ENCODE peak calls at places on chromosomes 16 and 17, in five cellular contexts. One of them, this sample, is unnamed.

GRCh38 chr17:4394208-4395110 is 28.0 kb upstream of the UBE2G1 start:
- DNase-seq in heart right ventricle: no peak
- DNase-seq in fibroblast of mammary gland: no peak
- DNase-seq in fibroblast of pulmonary artery: no peak
- DNase-seq in heart left ventricle: no peak
- DNase-seq in this sample: no peak

GRCh38 chr17:73798111-73798748 is 154.0 kb upstream of the SDK2 start:
- DNase-seq in heart right ventricle: no peak
- DNase-seq in fibroblast of pulmonary artery: peak
- DNase-seq in fibroblast of mammary gland: peak
- DNase-seq in heart left ventricle: no peak
- DNase-seq in this sample: no peak

GRCh38 chr17:64661731-64661980 is 451 bp downstream of the SMURF2 start:
- DNase-seq in fibroblast of pulmonary artery: no peak
- DNase-seq in fibroblast of mammary gland: no peak
- DNase-seq in heart right ventricle: peak
- DNase-seq in heart left ventricle: no peak
- DNase-seq in this sample: no peak

GRCh38 chr16:77171750-77172635 is 19.0 kb upstream of the MON1B start:
- DNase-seq in heart left ventricle: no peak
- DNase-seq in fibroblast of pulmonary artery: peak
- DNase-seq in heart right ventricle: peak
- DNase-seq in fibroblast of mammary gland: peak
- DNase-seq in this sample: no peak

GRCh38 chr17:74380086-74380958 is 13.0 kb downstream of the GPR142 start:
- DNase-seq in fibroblast of mammary gland: no peak
- DNase-seq in fibroblast of pulmonary artery: no peak
- DNase-seq in heart left ventricle: peak
- DNase-seq in heart right ventricle: no peak
- DNase-seq in this sample: no peak

GRCh38 chr17:76678330-76678729 is 32.4 kb downstream of the MXRA7 start:
- DNase-seq in fibroblast of mammary gland: no peak
- DNase-seq in fibroblast of pulmonary artery: no peak
- DNase-seq in heart right ventricle: no peak
- DNase-seq in heart left ventricle: no peak
- DNase-seq in this sample: no peak

GRCh38 chr16:57807252-57807967 is 5.1 kb upstream of the KIFC3 start:
- DNase-seq in heart left ventricle: peak
- DNase-seq in heart right ventricle: no peak
- DNase-seq in fibroblast of mammary gland: no peak
- DNase-seq in fibroblast of pulmonary artery: no peak
- DNase-seq in this sample: no peak

GRCh38 chr16:53100131-53100748 is 45.4 kb downstream of the CHD9 start:
- DNase-seq in heart right ventricle: no peak
- DNase-seq in heart left ventricle: no peak
- DNase-seq in fibroblast of pulmonary artery: no peak
- DNase-seq in fibroblast of mammary gland: no peak
- DNase-seq in this sample: no peak

GRCh38 chr17:36594626-36595401 is 3.1 kb downstream of the DHRS11 start:
- DNase-seq in heart right ventricle: no peak
- DNase-seq in heart left ventricle: no peak
- DNase-seq in fibroblast of mammary gland: no peak
- DNase-seq in fibroblast of pulmonary artery: no peak
- DNase-seq in this sample: no peak

GRCh38 chr16:77332792-77333191 is 102.0 kb downstream of the ADAMTS18 start:
- DNase-seq in heart left ventricle: no peak
- DNase-seq in fibroblast of pulmonary artery: peak
- DNase-seq in heart right ventricle: no peak
- DNase-seq in fibroblast of mammary gland: peak
- DNase-seq in this sample: no peak

GRCh38 chr17:66412857-66413563 is 110.6 kb downstream of the PRKCA start:
- DNase-seq in heart left ventricle: no peak
- DNase-seq in fibroblast of mammary gland: no peak
- DNase-seq in fibroblast of pulmonary artery: no peak
- DNase-seq in heart right ventricle: no peak
- DNase-seq in this sample: no peak

GRCh38 chr16:23691483-23692189 is 12.9 kb downstream of the PLK1 start:
- DNase-seq in heart left ventricle: no peak
- DNase-seq in fibroblast of mammary gland: peak
- DNase-seq in heart right ventricle: no peak
- DNase-seq in fibroblast of pulmonary artery: peak
- DNase-seq in this sample: no peak

GRCh38 chr16:86732621-86733297 is 154.4 kb downstream of the FOXL1 start:
- DNase-seq in heart left ventricle: no peak
- DNase-seq in fibroblast of mammary gland: peak
- DNase-seq in heart right ventricle: no peak
- DNase-seq in fibroblast of pulmonary artery: peak
- DNase-seq in this sample: no peak

GRCh38 chr17:76643553-76644148 is at the start of gene ST6GALNAC1:
- DNase-seq in fibroblast of pulmonary artery: peak
- DNase-seq in fibroblast of mammary gland: no peak
- DNase-seq in heart right ventricle: peak
- DNase-seq in heart left ventricle: no peak
- DNase-seq in this sample: no peak

GRCh38 chr16:2007081-2007836 is 2.4 kb downstream of the ZNF598 start:
- DNase-seq in fibroblast of pulmonary artery: no peak
- DNase-seq in heart right ventricle: no peak
- DNase-seq in fibroblast of mammary gland: no peak
- DNase-seq in heart left ventricle: no peak
- DNase-seq in this sample: no peak

GRCh38 chr17:46175891-46176290 is 17.3 kb downstream of the KANSL1 start:
- DNase-seq in heart left ventricle: no peak
- DNase-seq in fibroblast of mammary gland: peak
- DNase-seq in fibroblast of pulmonary artery: no peak
- DNase-seq in heart right ventricle: no peak
- DNase-seq in this sample: no peak

GRCh38 chr17:63609820-63610573 is 9.3 kb downstream of the TACO1 start:
- DNase-seq in heart left ventricle: no peak
- DNase-seq in heart right ventricle: no peak
- DNase-seq in fibroblast of pulmonary artery: no peak
- DNase-seq in fibroblast of mammary gland: no peak
- DNase-seq in this sample: no peak

GRCh38 chr17:68381076-68381900 is 76.0 kb downstream of the WIPI1 start:
- DNase-seq in fibroblast of pulmonary artery: peak
- DNase-seq in fibroblast of mammary gland: peak
- DNase-seq in heart left ventricle: no peak
- DNase-seq in heart right ventricle: no peak
- DNase-seq in this sample: no peak

GRCh38 chr17:45104497-45104896 is 27.8 kb downstream of the PLCD3 start:
- DNase-seq in fibroblast of pulmonary artery: no peak
- DNase-seq in heart left ventricle: no peak
- DNase-seq in heart right ventricle: no peak
- DNase-seq in fibroblast of mammary gland: no peak
- DNase-seq in this sample: no peak

GRCh38 chr17:61149862-61150362 is 249.7 kb upstream of the TBX2 start:
- DNase-seq in heart right ventricle: no peak
- DNase-seq in heart left ventricle: no peak
- DNase-seq in fibroblast of pulmonary artery: no peak
- DNase-seq in fibroblast of mammary gland: no peak
- DNase-seq in this sample: no peak

DNA sequence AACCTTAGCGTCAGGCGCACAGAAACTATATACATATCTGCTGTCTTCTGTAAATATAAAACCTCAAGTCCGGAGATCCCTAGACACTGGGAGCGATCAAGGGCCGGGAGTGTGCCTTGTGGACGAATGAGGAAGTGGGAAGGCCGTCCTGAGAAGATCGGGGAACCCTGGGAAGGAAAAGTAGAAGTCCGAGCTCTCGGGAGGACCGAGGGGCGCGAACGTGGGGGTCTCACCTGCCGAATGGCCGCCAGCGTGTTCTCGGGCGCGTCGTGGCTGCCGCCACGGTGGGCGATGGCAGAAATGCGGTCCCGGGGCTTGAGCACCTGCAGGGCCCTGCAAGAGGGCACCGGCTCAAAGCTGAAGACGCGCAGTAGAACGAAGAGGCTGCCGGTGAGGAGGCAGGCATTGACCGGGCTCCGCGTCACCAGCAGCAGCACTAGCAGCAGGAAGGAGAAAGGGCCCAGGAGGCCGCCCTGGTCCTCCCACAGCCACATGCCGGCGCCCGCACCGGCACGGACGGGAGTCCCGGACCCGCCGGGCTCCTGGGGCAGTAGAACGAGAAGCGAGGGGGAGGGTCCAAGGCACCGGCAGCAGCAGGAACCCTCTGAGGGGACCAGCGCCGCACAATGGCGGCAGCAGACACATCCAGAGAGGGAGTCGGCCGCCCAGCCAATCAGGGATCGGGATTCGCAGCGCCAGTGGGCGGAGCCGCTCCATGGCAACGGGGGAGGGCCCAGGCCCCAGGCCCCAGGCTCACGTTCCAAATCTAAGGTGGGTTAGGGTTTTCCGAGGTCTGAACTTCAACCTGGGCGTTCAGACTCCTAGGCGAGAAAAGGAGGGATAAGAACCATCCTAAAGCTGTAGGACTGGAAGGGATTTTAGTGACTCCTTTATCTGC is at the start of gene GDE1:
- DNase-seq in heart left ventricle: peak
- DNase-seq in fibroblast of pulmonary artery: peak
- DNase-seq in heart right ventricle: peak
- DNase-seq in fibroblast of mammary gland: peak
- DNase-seq in this sample: peak
- TF ChIP-seq CTCF in heart left ventricle: peak
- TF ChIP-seq CTCF in fibroblast of pulmonary artery: peak
- TF ChIP-seq CTCF in heart right ventricle: peak
- TF ChIP-seq CTCF in fibroblast of mammary gland: peak
- TF ChIP-seq CTCF in this sample: no peak

DNA sequence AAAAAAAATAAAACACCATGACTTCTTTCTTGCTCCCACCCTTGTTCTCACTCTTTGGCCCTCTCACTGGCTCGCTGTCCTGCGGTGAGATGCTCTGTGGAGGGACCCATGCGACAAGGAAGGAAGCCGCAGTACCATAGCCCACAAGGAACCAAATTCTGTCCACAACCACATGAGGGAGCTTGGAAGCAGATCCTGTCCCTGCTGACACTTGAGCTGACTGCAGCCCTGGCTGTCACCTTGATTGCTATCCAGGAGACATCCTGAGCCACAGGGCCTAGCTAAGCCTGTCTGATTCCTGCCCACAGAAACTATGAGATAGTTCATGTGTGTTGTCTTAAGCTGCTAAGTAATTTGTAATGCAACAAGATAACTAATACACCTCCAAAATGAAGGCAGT is 4.8 kb upstream of the MT2A start:
- DNase-seq in heart right ventricle: peak
- DNase-seq in fibroblast of mammary gland: peak
- DNase-seq in heart left ventricle: no peak
- DNase-seq in fibroblast of pulmonary artery: peak
- DNase-seq in this sample: no peak
- TF ChIP-seq CTCF in heart right ventricle: peak
- TF ChIP-seq CTCF in fibroblast of mammary gland: peak
- TF ChIP-seq CTCF in heart left ventricle: peak
- TF ChIP-seq CTCF in fibroblast of pulmonary artery: peak
- TF ChIP-seq CTCF in this sample: no peak

GRCh38 chr17:39635614-39636176 is 1.2 kb upstream of the STARD3 start:
- DNase-seq in fibroblast of pulmonary artery: no peak
- DNase-seq in fibroblast of mammary gland: no peak
- DNase-seq in heart left ventricle: no peak
- DNase-seq in heart right ventricle: no peak
- DNase-seq in this sample: no peak

GRCh38 chr17:39636587-39636926 is 387 bp upstream of the STARD3 start:
- DNase-seq in heart right ventricle: no peak
- DNase-seq in fibroblast of pulmonary artery: no peak
- DNase-seq in fibroblast of mammary gland: no peak
- DNase-seq in heart left ventricle: no peak
- DNase-seq in this sample: no peak

GRCh38 chr17:39639043-39639442 is 2.1 kb downstream of the STARD3 start:
- DNase-seq in heart left ventricle: no peak
- DNase-seq in fibroblast of mammary gland: no peak
- DNase-seq in fibroblast of pulmonary artery: no peak
- DNase-seq in heart right ventricle: no peak
- DNase-seq in this sample: no peak

GRCh38 chr17:39638317-39638716 is 1.4 kb downstream of the STARD3 start:
- DNase-seq in fibroblast of mammary gland: no peak
- DNase-seq in fibroblast of pulmonary artery: no peak
- DNase-seq in heart right ventricle: no peak
- DNase-seq in heart left ventricle: no peak
- DNase-seq in this sample: no peak

GRCh38 chr17:39636927-39637736 is at the start of gene STARD3:
- DNase-seq in heart right ventricle: peak
- DNase-seq in heart left ventricle: peak
- DNase-seq in fibroblast of mammary gland: peak
- DNase-seq in fibroblast of pulmonary artery: peak
- DNase-seq in this sample: peak
- TF ChIP-seq CTCF in heart right ventricle: peak
- TF ChIP-seq CTCF in heart left ventricle: peak
- TF ChIP-seq CTCF in fibroblast of mammary gland: no peak
- TF ChIP-seq CTCF in fibroblast of pulmonary artery: no peak
- TF ChIP-seq CTCF in this sample: no peak

GRCh38 chr17:58119491-58119890 is 28.7 kb upstream of the OR4D1 start:
- DNase-seq in fibroblast of pulmonary artery: no peak
- DNase-seq in heart left ventricle: no peak
- DNase-seq in fibroblast of mammary gland: no peak
- DNase-seq in heart right ventricle: no peak
- DNase-seq in this sample: no peak

GRCh38 chr17:58127846-58128245 is 20.3 kb upstream of the OR4D1 start:
- DNase-seq in fibroblast of mammary gland: no peak
- DNase-seq in heart right ventricle: no peak
- DNase-seq in fibroblast of pulmonary artery: no peak
- DNase-seq in heart left ventricle: no peak
- DNase-seq in this sample: no peak

GRCh38 chr17:58120195-58120822 is 27.9 kb upstream of the OR4D1 start:
- DNase-seq in fibroblast of mammary gland: peak
- DNase-seq in fibroblast of pulmonary artery: peak
- DNase-seq in heart right ventricle: peak
- DNase-seq in heart left ventricle: no peak
- DNase-seq in this sample: no peak

GRCh38 chr17:58117382-58117781 is 30.8 kb upstream of the OR4D1 start:
- DNase-seq in fibroblast of pulmonary artery: no peak
- DNase-seq in heart left ventricle: no peak
- DNase-seq in heart right ventricle: no peak
- DNase-seq in fibroblast of mammary gland: no peak
- DNase-seq in this sample: no peak

GRCh38 chr17:58121925-58122324 is 26.3 kb upstream of the OR4D1 start:
- DNase-seq in fibroblast of pulmonary artery: peak
- DNase-seq in heart right ventricle: no peak
- DNase-seq in fibroblast of mammary gland: peak
- DNase-seq in heart left ventricle: no peak
- DNase-seq in this sample: no peak
- TF ChIP-seq CTCF in fibroblast of pulmonary artery: peak
- TF ChIP-seq CTCF in heart right ventricle: peak
- TF ChIP-seq CTCF in fibroblast of mammary gland: peak
- TF ChIP-seq CTCF in heart left ventricle: peak
- TF ChIP-seq CTCF in this sample: no peak

GRCh38 chr16:70289229-70290098 is at the start of gene AARS1:
- DNase-seq in fibroblast of mammary gland: peak
- DNase-seq in heart left ventricle: peak
- DNase-seq in heart right ventricle: peak
- DNase-seq in fibroblast of pulmonary artery: peak
- DNase-seq in this sample: peak
- TF ChIP-seq CTCF in fibroblast of mammary gland: no peak
- TF ChIP-seq CTCF in heart left ventricle: no peak
- TF ChIP-seq CTCF in heart right ventricle: no peak
- TF ChIP-seq CTCF in fibroblast of pulmonary artery: no peak
- TF ChIP-seq CTCF in this sample: no peak

GRCh38 chr17:1109606-1110523 is 69.9 kb downstream of the ABR start:
- DNase-seq in fibroblast of mammary gland: no peak
- DNase-seq in fibroblast of pulmonary artery: no peak
- DNase-seq in heart right ventricle: no peak
- DNase-seq in heart left ventricle: peak
- DNase-seq in this sample: no peak
- TF ChIP-seq CTCF in fibroblast of mammary gland: no peak
- TF ChIP-seq CTCF in fibroblast of pulmonary artery: no peak
- TF ChIP-seq CTCF in heart right ventricle: no peak
- TF ChIP-seq CTCF in heart left ventricle: no peak
- TF ChIP-seq CTCF in this sample: no peak

GRCh38 chr17:491086-492014 is 138.7 kb upstream of the RPH3AL start:
- DNase-seq in fibroblast of pulmonary artery: peak
- DNase-seq in heart left ventricle: peak
- DNase-seq in heart right ventricle: peak
- DNase-seq in fibroblast of mammary gland: peak
- DNase-seq in this sample: no peak
- TF ChIP-seq CTCF in fibroblast of pulmonary artery: no peak
- TF ChIP-seq CTCF in heart left ventricle: no peak
- TF ChIP-seq CTCF in heart right ventricle: no peak
- TF ChIP-seq CTCF in fibroblast of mammary gland: no peak
- TF ChIP-seq CTCF in this sample: no peak

This sample was measured in omental fat pad.